ENCODE peak calls at places on chromosomes 13 and 19, in four cellular contexts. T, V, H and I are unnamed samples.
A peak's percentile ranks its signal among the peaks of the same experiment; 100 is the strongest.

GRCh38 chr19:42553292-42554045 is 25.2 kb upstream of the CEACAM1 start:
- DNase-seq in H (no peak), V (no peak), T (no peak), I (no peak)

GRCh38 chr13:57627663-57628062 is 3.9 kb upstream of the PCDH17 start:
- DNase-seq in T (no peak), V (no peak), H (no peak), I (no peak)

GRCh38 chr19:12801466-12802266 is at the start of the genes PRDX2 and THSD8:
- DNase-seq in H (peak; percentile 78), V (peak; percentile 66), T (peak; percentile 87), I (peak; percentile 83)

GRCh38 chr13:42832341-42833153 is 51.2 kb downstream of the FAM216B start:
- DNase-seq in V (no peak), H (no peak), T (no peak), I (no peak)

GRCh38 chr13:86974995-86975328 is 696.2 kb upstream of the SLITRK5 start:
- DNase-seq in H (no peak), T (no peak), V (no peak), I (no peak)

GRCh38 chr13:50842711-50843255 is 709 bp downstream of the DLEU7 start:
- DNase-seq in H (no peak), V (no peak), T (no peak), I (no peak)

GRCh38 chr19:34838753-34839431 is 65.9 kb upstream of the ZNF599 start:
- DNase-seq in V (no peak), H (peak; percentile 19), T (no peak), I (peak; percentile 33)

GRCh38 chr13:98782654-98783053 is 30.2 kb upstream of the SLC15A1 start:
- DNase-seq in V (no peak), H (no peak), T (no peak), I (no peak)